ENCODE peak calls at places on chromosomes 3 and 15, in eight cellular contexts. I, M, B, W, T, G, Y and P are unnamed samples.

GRCh38 chr15:24933716-24934115 is 21.1 kb upstream of the SNRPN start:
- ATAC-seq in G (no peak), T (no peak), Y (no peak), W (no peak), B (no peak), M (peak; percentile 85), I (peak; percentile 69), P (no peak)

GRCh38 chr15:74988007-74988800 is 7.2 kb upstream of the SCAMP5 start:
- ATAC-seq in B (peak; percentile 97), I (no peak), W (peak; percentile 71), M (peak; percentile 70), G (peak; percentile 79), T (peak; percentile 65), Y (peak; percentile 78), P (peak; percentile 27)

GRCh38 chr15:66097151-66098018 is 156.2 kb downstream of the MEGF11 start:
- ATAC-seq in I (peak; percentile 62), W (no peak), B (peak; percentile 14), M (peak; percentile 31), T (no peak), G (peak; percentile 25), Y (no peak), P (no peak)

GRCh38 chr3:10927551-10927950 is 65.0 kb upstream of the SLC6A1 start:
- ATAC-seq in I (no peak), G (peak; percentile 5), B (peak; percentile 27), M (no peak), T (no peak), W (no peak), Y (no peak), P (no peak)

GRCh38 chr3:130834476-130834875 is 59.4 kb upstream of the ATP2C1 start:
- ATAC-seq in B (no peak), G (no peak), W (no peak), T (no peak), Y (no peak), M (no peak), I (peak; percentile 58), P (no peak)

GRCh38 chr3:107999215-107999775 is 91.5 kb downstream of the CD47 start:
- ATAC-seq in G (peak; percentile 89), B (peak; percentile 81), Y (no peak), W (peak; percentile 82), T (no peak), M (no peak), I (no peak), P (no peak)

GRCh38 chr3:37922721-37923575 is 61.3 kb downstream of the CTDSPL start:
- ATAC-seq in G (peak; percentile 84), M (peak; percentile 80), W (no peak), I (peak; percentile 88), Y (no peak), T (peak; percentile 60), B (peak; percentile 35), P (no peak)

GRCh38 chr3:123582315-123582714 is 2.5 kb downstream of the HACD2 start:
- ATAC-seq in B (no peak), W (no peak), Y (no peak), M (no peak), T (no peak), G (no peak), I (no peak), P (no peak)

GRCh38 chr3:68057637-68058320 is 403.4 kb upstream of the SUCLG2 start:
- ATAC-seq in B (no peak), I (no peak), W (no peak), M (no peak), Y (peak; percentile 84), T (peak; percentile 99), G (peak; percentile 54), P (peak; percentile 98)

GRCh38 chr3:185852562-185853135 is 27.8 kb upstream of the IGF2BP2 start:
- ATAC-seq in T (no peak), G (no peak), W (no peak), M (no peak), B (no peak), Y (no peak), I (no peak), P (no peak)

GRCh38 chr15:40274350-40275274 is 8.3 kb downstream of the ANKRD63 start:
- ATAC-seq in T (peak; percentile 94), Y (peak; percentile 75), W (peak; percentile 79), G (peak; percentile 87), I (peak; percentile 81), B (peak; percentile 63), M (peak; percentile 50), P (peak; percentile 75)

GRCh38 chr15:20340331-20340811 is 201.2 kb downstream of the GOLGA6L6 start:
- ATAC-seq in Y (peak; percentile 23), G (peak; percentile 65), M (peak; percentile 28), B (peak; percentile 55), I (peak; percentile 16), W (peak; percentile 34), T (peak; percentile 32), P (peak; percentile 33)

GRCh38 chr15:75028991-75029377 is 5.6 kb downstream of the PPCDC start:
- ATAC-seq in G (no peak), Y (peak; percentile 11), I (peak; percentile 3), T (peak; percentile 2), B (peak; percentile 61), M (no peak), W (peak; percentile 20), P (peak; percentile 30)

GRCh38 chr15:62758126-62758951 is 284.2 kb upstream of the TPM1 start:
- ATAC-seq in W (peak; percentile 84), Y (no peak), T (no peak), G (peak; percentile 46), B (peak; percentile 73), M (peak; percentile 68), I (peak; percentile 74), P (no peak)

GRCh38 chr3:128624526-128625138 is 26.0 kb downstream of the RPN1 start:
- ATAC-seq in W (no peak), G (no peak), I (no peak), M (peak; percentile 21), B (no peak), Y (no peak), T (no peak), P (no peak)

GRCh38 chr3:188362405-188362831 is 208.5 kb downstream of the LPP start:
- ATAC-seq in Y (no peak), G (peak; percentile 48), B (peak; percentile 97), T (peak; percentile 33), M (peak; percentile 56), W (peak; percentile 61), I (peak; percentile 68), P (peak; percentile 64)